ENCODE peak calls at places on chromosomes 6 and 20, in four cellular contexts. Q is fibroblast of mammary gland, M is LNCaP clone FGC, B is spleen. Z is an unnamed sample.

GRCh38 chr20:41998539-41999341 is 380.6 kb upstream of the CHD6 start:
- DNase-seq in Q (no peak), B (peak), M (no peak), Z (no peak)

GRCh38 chr6:143222310-143222709 is 161.6 kb downstream of the AIG1 start:
- DNase-seq in M (no peak), Q (no peak), B (no peak), Z (no peak)

GRCh38 chr6:158417760-158418098 is 105.5 kb downstream of the TULP4 start:
- DNase-seq in Q (peak), M (no peak), B (no peak), Z (peak)

GRCh38 chr20:49549806-49550551 is 18.0 kb downstream of the PTGIS start:
- DNase-seq in B (no peak), M (no peak), Q (no peak), Z (no peak)

GRCh38 chr6:4291453-4292403 is 156.4 kb upstream of the ECI2 start:
- DNase-seq in B (no peak), M (no peak), Q (peak), Z (peak)

GRCh38 chr6:62891065-62891647 is 320.1 kb upstream of the FKBP1C start:
- DNase-seq in Q (peak), M (peak), B (no peak), Z (peak)

GRCh38 chr6:51004380-51004779 is 185.7 kb downstream of the TFAP2B start:
- DNase-seq in B (no peak), Q (no peak), M (no peak), Z (no peak)

GRCh38 chr6:150293019-150293418 is 75.8 kb upstream of the IYD start:
- DNase-seq in Q (no peak), M (no peak), B (no peak), Z (no peak)

GRCh38 chr20:41191562-41192500 is 54.5 kb downstream of the PLCG1 start:
- DNase-seq in M (no peak), Q (no peak), B (no peak), Z (no peak)

GRCh38 chr6:154229796-154230195 is 126.8 kb downstream of the IPCEF1 start:
- DNase-seq in Q (no peak), M (no peak), B (no peak), Z (no peak)

GRCh38 chr6:104930939-104931338 is 26.0 kb upstream of the LIN28B start:
- DNase-seq in Q (no peak), B (no peak), M (no peak), Z (no peak)

GRCh38 chr6:161417712-161418457 is 144.0 kb upstream of the AGPAT4 start:
- DNase-seq in B (no peak), M (peak), Q (peak), Z (peak)

GRCh38 chr20:46289416-46289815 is 18.9 kb downstream of the CDH22 start:
- DNase-seq in M (no peak), B (no peak), Q (no peak), Z (no peak)

GRCh38 chr20:18718129-18718528 is 95.5 kb upstream of the SCP2D1 start:
- DNase-seq in B (no peak), M (no peak), Q (no peak), Z (no peak)

GRCh38 chr6:53309059-53309896 is 39.5 kb downstream of the ELOVL5 start:
- DNase-seq in B (no peak), Q (peak), M (peak), Z (peak)

GRCh38 chr20:35503281-35503680 is 26.2 kb downstream of the C20orf173 start:
- DNase-seq in Q (no peak), B (no peak), M (no peak), Z (no peak)

GRCh38 chr6:100296810-100297544 is 167.7 kb downstream of the SIM1 start:
- DNase-seq in B (no peak), M (peak), Q (peak), Z (peak)

GRCh38 chr20:16974855-16975162 is 226.7 kb downstream of the OTOR start:
- DNase-seq in B (no peak), Q (no peak), M (no peak), Z (no peak)

GRCh38 chr20:5688431-5688972 is 61.7 kb upstream of the SHLD1 start:
- DNase-seq in M (no peak), Q (peak), B (peak), Z (no peak)

GRCh38 chr20:41371361-41371760 is 4.7 kb upstream of the EMILIN3 start:
- DNase-seq in M (no peak), Q (no peak), B (no peak), Z (no peak)

GRCh38 chr6:72975346-72975745 is 249.9 kb downstream of the KHDC1L start:
- DNase-seq in B (no peak), Q (no peak), M (no peak), Z (no peak)

GRCh38 chr6:3742426-3743344 is 8.8 kb downstream of the PXDC1 start:
- DNase-seq in Q (peak), M (peak), B (peak), Z (peak)

DNA sequence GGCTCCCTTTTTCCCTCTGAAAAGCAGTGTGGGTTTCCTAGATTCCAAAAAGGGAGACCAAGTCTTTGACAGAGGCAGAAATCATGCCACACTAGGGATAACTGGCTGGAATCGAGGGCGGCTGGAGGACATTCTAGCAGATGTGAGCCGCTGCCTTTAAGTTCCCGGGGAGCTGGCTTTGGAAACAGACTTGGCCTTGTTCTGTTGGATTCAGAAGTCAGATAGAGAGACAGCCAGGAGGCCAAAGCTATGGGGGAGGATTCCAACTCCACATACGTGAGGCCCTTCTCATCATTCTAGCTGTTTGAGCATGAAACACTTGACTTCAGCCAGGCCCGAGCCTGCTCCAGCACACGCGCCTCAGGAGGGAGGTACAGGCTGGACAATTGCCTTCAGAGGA is 109.9 kb upstream of the FOXC1 start:
- DNase-seq in M (no peak), B (no peak), Q (no peak), Z (no peak)
- TF ChIP-seq CTCF in M (no peak), B (no peak), Q (no peak), Z (no peak)

DNA sequence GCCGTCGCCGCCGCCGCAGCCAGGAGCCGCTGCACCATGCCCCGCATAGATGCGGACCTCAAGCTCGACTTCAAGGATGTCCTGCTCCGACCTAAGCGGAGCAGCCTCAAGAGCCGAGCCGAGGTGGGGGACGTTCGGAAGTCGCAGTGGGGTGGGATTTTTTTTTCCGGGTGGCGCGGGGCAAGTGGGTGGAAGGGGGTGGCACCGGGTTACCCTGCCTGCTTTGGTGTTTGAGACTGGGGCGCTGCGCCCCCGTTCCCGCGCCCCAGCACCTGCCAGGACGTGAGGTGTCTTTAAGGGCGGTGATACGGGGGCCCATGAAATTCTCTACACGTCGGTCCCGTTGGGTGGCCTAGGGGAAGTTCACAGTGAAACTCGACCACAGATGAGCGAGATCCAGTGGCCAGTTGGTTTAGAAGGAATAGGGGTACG is 287 bp downstream of the GMPR start:
- DNase-seq in B (no peak), Q (no peak), M (no peak), Z (no peak)
- TF ChIP-seq CTCF in B (no peak), Q (no peak), M (no peak), Z (no peak)

GRCh38 chr6:29755295-29755871 is 32.1 kb downstream of the HLA-F start:
- DNase-seq in B (no peak), M (no peak), Q (no peak), Z (no peak)

GRCh38 chr6:29750709-29751108 is 27.5 kb downstream of the HLA-F start:
- DNase-seq in M (no peak), B (no peak), Q (no peak), Z (no peak)

GRCh38 chr6:29752451-29753308 is 29.4 kb downstream of the HLA-F start:
- DNase-seq in Q (peak), B (peak), M (peak), Z (peak)

GRCh38 chr6:29751480-29751879 is 28.2 kb downstream of the HLA-F start:
- DNase-seq in B (no peak), M (no peak), Q (no peak), Z (no peak)

DNA sequence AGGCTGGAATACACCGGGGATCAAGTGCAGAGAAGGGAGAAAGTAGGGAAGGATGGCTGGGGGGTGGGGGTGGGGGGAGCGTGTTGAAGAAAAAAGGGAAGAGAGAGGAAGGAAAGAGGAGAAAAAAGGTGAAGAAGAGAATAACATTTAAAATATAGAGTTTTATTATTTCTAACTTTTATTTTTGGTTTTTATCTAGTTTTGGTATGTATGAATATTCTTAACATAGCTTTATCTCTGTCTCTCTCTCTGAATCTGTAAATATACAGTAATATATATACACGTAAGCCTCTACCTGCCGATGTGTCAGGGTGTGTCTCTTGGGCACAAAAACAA is 30.0 kb downstream of the HLA-F start:
- DNase-seq in B (no peak), M (no peak), Q (no peak), Z (no peak)
- TF ChIP-seq CTCF in B (no peak), M (no peak), Q (no peak), Z (no peak)

GRCh38 chr6:97925504-97925903 is 642.5 kb upstream of the MMS22L start:
- DNase-seq in Q (peak), M (no peak), B (no peak), Z (peak)
- TF ChIP-seq CTCF in Q (no peak), M (peak), B (no peak), Z (no peak)

GRCh38 chr6:79756496-79756895 is 125.4 kb downstream of the SH3BGRL2 start:
- DNase-seq in M (no peak), B (no peak), Q (no peak), Z (no peak)

GRCh38 chr6:79764758-79765157 is 133.6 kb downstream of the SH3BGRL2 start:
- DNase-seq in Q (no peak), M (no peak), B (no peak), Z (no peak)

GRCh38 chr6:79763301-79763700 is 132.2 kb downstream of the SH3BGRL2 start:
- DNase-seq in Q (no peak), M (no peak), B (no peak), Z (no peak)

DNA sequence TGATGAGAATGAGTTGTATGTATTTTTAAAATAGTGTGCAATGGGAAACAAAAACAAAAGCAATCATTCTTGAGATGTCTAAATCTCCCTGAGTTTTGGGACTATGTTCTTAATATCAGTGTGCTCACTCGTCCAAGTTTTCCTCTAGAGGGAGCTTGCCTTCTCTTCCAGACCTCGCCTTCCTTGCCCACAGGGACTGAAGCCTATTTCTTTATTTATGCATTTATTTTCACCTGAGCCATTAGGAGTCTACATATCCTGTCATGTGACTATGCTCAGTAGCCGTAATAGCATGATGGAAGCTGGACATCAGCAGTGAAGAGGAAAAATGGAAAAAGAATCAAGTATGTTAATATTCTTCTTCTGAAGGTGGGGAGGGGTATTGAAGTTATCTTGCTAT is 131.2 kb downstream of the SH3BGRL2 start:
- DNase-seq in M (no peak), B (no peak), Q (peak), Z (peak)
- TF ChIP-seq CTCF in M (peak), B (no peak), Q (peak), Z (no peak)

DNA sequence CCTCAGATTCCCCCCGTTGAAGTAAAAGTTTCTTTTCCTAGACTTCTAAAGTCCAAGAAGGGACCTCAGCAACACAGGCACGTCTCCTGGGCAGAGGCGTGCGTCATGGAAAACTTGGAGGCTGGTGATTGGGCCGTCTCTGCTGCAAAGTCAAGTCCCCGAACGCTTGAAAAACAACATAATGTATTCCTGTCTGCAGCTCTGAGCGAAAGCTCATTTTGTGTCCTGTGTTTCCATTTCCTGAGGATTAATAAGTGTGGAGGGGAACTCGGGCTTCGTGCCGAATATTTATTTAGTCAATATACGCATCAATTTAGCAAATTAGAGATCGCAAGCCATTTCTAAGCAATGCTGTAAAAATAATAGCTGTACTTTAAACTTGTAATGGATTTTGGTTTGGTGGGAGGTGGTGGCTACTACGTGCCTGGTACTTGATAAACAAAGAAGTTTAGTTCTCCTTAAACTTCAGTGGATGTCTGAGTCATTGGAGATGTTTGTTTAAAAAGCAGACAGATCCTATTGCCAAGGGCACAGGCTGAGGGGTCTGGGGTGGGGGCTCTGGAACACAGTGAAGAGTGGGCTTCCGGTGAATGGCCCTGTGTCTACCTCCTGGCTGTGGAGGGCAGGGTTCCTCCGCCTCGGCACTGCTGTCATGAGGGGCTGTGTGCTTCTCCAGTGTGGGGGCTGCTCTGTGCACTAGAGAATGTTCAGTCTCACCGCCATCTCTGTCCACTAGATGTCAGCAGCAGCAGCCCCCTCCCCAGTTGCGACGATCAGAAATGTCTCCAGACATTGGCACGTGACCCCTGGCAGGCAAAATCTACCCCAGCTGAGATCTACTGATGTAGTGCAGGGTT is 21.8 kb downstream of the PCK1 start:
- DNase-seq in Q (peak), M (no peak), B (peak), Z (no peak)
- TF ChIP-seq CTCF in Q (peak), M (peak), B (no peak), Z (no peak)

DNA sequence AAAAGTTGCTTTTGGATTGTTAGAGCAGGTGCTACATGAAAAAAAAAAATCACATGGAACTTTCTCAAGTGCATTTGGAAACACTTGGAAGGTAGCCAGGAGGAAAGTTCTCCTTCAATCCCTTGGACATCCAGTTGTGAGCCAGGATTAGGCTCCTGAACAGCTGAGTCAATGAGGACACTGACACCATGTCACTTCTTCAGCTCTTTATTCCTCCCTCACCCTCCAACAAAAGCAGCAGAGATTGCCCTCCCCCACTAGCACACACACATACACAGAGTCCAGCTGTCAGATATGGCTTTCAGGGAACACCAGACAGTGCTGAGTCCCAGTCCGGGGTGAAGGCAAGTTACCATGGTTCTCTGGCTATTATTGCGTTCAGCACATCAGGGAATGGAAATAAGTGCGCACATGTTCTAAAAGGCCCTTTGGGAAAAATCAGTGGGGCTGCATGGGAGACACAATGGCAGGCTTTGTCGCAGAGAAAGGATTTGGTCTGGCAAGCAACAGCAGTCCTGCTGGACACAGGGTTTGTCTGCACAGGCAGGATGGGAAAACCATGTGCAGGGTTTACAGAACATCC is 124.7 kb upstream of the MARCKS start:
- DNase-seq in M (no peak), Q (peak), B (no peak), Z (peak)
- TF ChIP-seq CTCF in M (no peak), Q (no peak), B (no peak), Z (no peak)

Z was measured in MCF 10A.